ENCODE peak calls at places on chromosomes 11 and 22, in nine cellular contexts. Z, K, L, Y, H, A, F, S and J are unnamed samples.

GRCh38 chr11:77178150-77178549 is 50.1 kb downstream of the MYO7A start:
- DNase-seq in Z (no peak), K (no peak), L (no peak), Y (no peak), H (no peak), A (no peak), F (no peak), S (no peak), J (no peak)

GRCh38 chr11:6618117-6619020 is 853 bp downstream of the TPP1 start:
- DNase-seq in Z (peak), K (no peak), L (peak), Y (peak), H (no peak), A (peak), F (peak), S (no peak), J (no peak)

GRCh38 chr11:23236846-23237550 is 376.7 kb upstream of the CCDC179 start:
- DNase-seq in Z (no peak), K (no peak), L (no peak), Y (peak), H (no peak), A (no peak), F (peak), S (no peak), J (no peak)

GRCh38 chr11:119188067-119188466 is 2.8 kb downstream of the NHERF4 start:
- DNase-seq in Z (no peak), K (no peak), L (no peak), Y (no peak), H (no peak), A (no peak), F (no peak), S (no peak), J (no peak)

GRCh38 chr22:50184541-50185383 is 951 bp upstream of the TRABD start:
- DNase-seq in Z (no peak), K (no peak), L (no peak), Y (no peak), H (no peak), A (no peak), F (no peak), S (no peak), J (no peak)

GRCh38 chr22:20299736-20300136 is 20.1 kb downstream of the DGCR6L start:
- DNase-seq in Z (no peak), K (peak), L (no peak), Y (peak), H (no peak), A (peak), F (no peak), S (no peak), J (no peak)

GRCh38 chr22:32661296-32661695 is 140.2 kb upstream of the TIMP3 start:
- DNase-seq in Z (no peak), K (peak), L (no peak), Y (peak), H (no peak), A (peak), F (peak), S (peak), J (peak)

GRCh38 chr22:26536056-26536761 is 23.9 kb upstream of the TFIP11 start:
- DNase-seq in Z (no peak), K (peak), L (no peak), Y (no peak), H (no peak), A (no peak), F (no peak), S (no peak), J (no peak)

GRCh38 chr11:76444065-76444383 is 794 bp upstream of the EMSY start:
- DNase-seq in Z (no peak), K (no peak), L (no peak), Y (no peak), H (no peak), A (no peak), F (no peak), S (no peak), J (no peak)

GRCh38 chr11:66017354-66017753 is 5.5 kb downstream of the CST6 start:
- DNase-seq in Z (no peak), K (no peak), L (no peak), Y (no peak), H (no peak), A (no peak), F (no peak), S (no peak), J (no peak)

GRCh38 chr11:80034801-80035200 is 594.0 kb upstream of the TENM4 start:
- DNase-seq in Z (no peak), K (no peak), L (no peak), Y (no peak), H (no peak), A (no peak), F (no peak), S (no peak), J (no peak)

GRCh38 chr11:62542111-62542745 is 4.4 kb downstream of the AHNAK start:
- DNase-seq in Z (no peak), K (no peak), L (no peak), Y (no peak), H (no peak), A (no peak), F (no peak), S (no peak), J (no peak)

GRCh38 chr11:127114035-127114434 is 113.5 kb upstream of the KIRREL3 start:
- DNase-seq in Z (no peak), K (no peak), L (no peak), Y (no peak), H (no peak), A (no peak), F (no peak), S (no peak), J (no peak)

GRCh38 chr11:93143800-93144199 is 54.0 kb downstream of the SLC36A4 start:
- DNase-seq in Z (no peak), K (no peak), L (no peak), Y (no peak), H (no peak), A (no peak), F (peak), S (no peak), J (no peak)

GRCh38 chr11:34595960-34596359 is 24.9 kb upstream of the EHF start:
- DNase-seq in Z (no peak), K (no peak), L (no peak), Y (no peak), H (no peak), A (no peak), F (no peak), S (no peak), J (no peak)

GRCh38 chr11:79950172-79950571 is 509.3 kb upstream of the TENM4 start:
- DNase-seq in Z (no peak), K (no peak), L (no peak), Y (no peak), H (no peak), A (no peak), F (no peak), S (no peak), J (no peak)

GRCh38 chr11:6596237-6596877 is 7.1 kb downstream of the RRP8 start:
- DNase-seq in Z (no peak), K (no peak), L (no peak), Y (no peak), H (no peak), A (no peak), F (no peak), S (no peak), J (peak)

GRCh38 chr11:56196705-56197104 is 20.3 kb downstream of the OR5J2 start:
- DNase-seq in Z (no peak), K (no peak), L (no peak), Y (no peak), H (no peak), A (no peak), F (no peak), S (no peak), J (no peak)